ENCODE peak calls at places on chromosome 21, in seven cellular contexts. Z is IMR-90; M is colonic mucosa; I is SJSA1; A is right atrium auricular region; B is CD8-positive, alpha-beta T cell; N is testis. G is an unnamed sample.

GRCh38 chr21:37364722-37365121 is 1.9 kb upstream of the DYRK1A start:
- DNase-seq in N (no peak), A (no peak), Z (no peak), M (no peak), B (no peak), I (no peak), G (no peak)

GRCh38 chr21:33811147-33812024 is 104.2 kb downstream of the ATP5PO start:
- DNase-seq in B (no peak), Z (no peak), A (no peak), M (no peak), I (no peak), N (no peak), G (no peak)

GRCh38 chr21:31554511-31555022 is 104.9 kb upstream of the SOD1 start:
- DNase-seq in B (no peak), M (no peak), Z (peak), A (no peak), I (peak), N (peak), G (peak)

GRCh38 chr21:26064506-26064905 is 106.1 kb downstream of the APP start:
- DNase-seq in M (no peak), N (no peak), Z (no peak), I (no peak), B (no peak), A (no peak), G (no peak)

GRCh38 chr21:17002628-17003027 is 510.2 kb upstream of the CXADR start:
- DNase-seq in Z (no peak), I (no peak), A (no peak), M (no peak), N (no peak), B (no peak), G (no peak)

GRCh38 chr21:43331962-43332458 is 94.9 kb downstream of the SIK1 start:
- DNase-seq in B (no peak), I (peak), N (peak), M (no peak), Z (peak), A (peak), G (no peak)

GRCh38 chr21:33543505-33544129 is 779 bp downstream of the SON start:
- DNase-seq in N (no peak), A (no peak), M (peak), B (no peak), I (no peak), Z (no peak), G (peak)

GRCh38 chr21:16588433-16588860 is 858.7 kb downstream of the USP25 start:
- DNase-seq in I (no peak), N (peak), B (no peak), M (peak), Z (peak), A (peak), G (no peak)

GRCh38 chr21:29114765-29115164 is 15.7 kb upstream of the MAP3K7CL start:
- DNase-seq in B (no peak), M (no peak), A (no peak), I (no peak), Z (peak), N (no peak), G (no peak)

GRCh38 chr21:16002872-16003466 is 273.2 kb downstream of the USP25 start:
- DNase-seq in I (no peak), N (no peak), A (no peak), B (no peak), M (no peak), Z (peak), G (no peak)

GRCh38 chr21:33634254-33634653 is 7.3 kb downstream of the CRYZL1 start:
- DNase-seq in N (no peak), A (no peak), I (no peak), Z (no peak), M (no peak), B (no peak), G (no peak)

GRCh38 chr21:15282666-15283065 is 217.9 kb upstream of the NRIP1 start:
- DNase-seq in M (no peak), N (no peak), I (no peak), Z (no peak), A (no peak), B (no peak), G (no peak)

GRCh38 chr21:29133796-29134195 is 3.4 kb downstream of the MAP3K7CL start:
- DNase-seq in Z (no peak), B (no peak), A (no peak), I (no peak), M (no peak), N (no peak), G (no peak)

GRCh38 chr21:28754862-28755261 is 237.8 kb downstream of the LTN1 start:
- DNase-seq in M (no peak), I (no peak), A (no peak), Z (no peak), N (no peak), B (no peak), G (no peak)

GRCh38 chr21:29718081-29718815 is 221.5 kb downstream of the GRIK1 start:
- DNase-seq in N (no peak), I (no peak), M (no peak), B (no peak), Z (peak), A (no peak), G (no peak)

GRCh38 chr21:17527711-17528110 is 14.9 kb downstream of the CXADR start:
- DNase-seq in B (no peak), I (no peak), N (no peak), M (no peak), Z (no peak), A (no peak), G (no peak)

GRCh38 chr21:16473965-16474364 is 744.2 kb downstream of the USP25 start:
- DNase-seq in A (no peak), Z (peak), M (no peak), N (peak), I (no peak), B (no peak), G (no peak)

GRCh38 chr21:44529503-44530125 is 10.4 kb downstream of the KRTAP10-1 start:
- DNase-seq in M (no peak), A (no peak), B (no peak), N (no peak), Z (no peak), I (no peak), G (no peak)

GRCh38 chr21:37195078-37195477 is 72.1 kb downstream of the VPS26C start:
- DNase-seq in A (no peak), Z (no peak), M (no peak), I (no peak), B (no peak), N (no peak), G (no peak)

GRCh38 chr21:39788383-39788782 is 43.4 kb downstream of the IGSF5 start:
- DNase-seq in M (peak), N (peak), A (peak), I (peak), B (no peak), Z (peak), G (no peak)

GRCh38 chr21:36491191-36491916 is 11.4 kb upstream of the CLDN14 start:
- DNase-seq in I (no peak), Z (no peak), B (no peak), A (no peak), M (peak), N (no peak), G (no peak)

GRCh38 chr21:35989185-35989735 is 71.1 kb downstream of the SETD4 start:
- DNase-seq in Z (no peak), I (no peak), N (no peak), B (no peak), M (no peak), A (peak), G (no peak)

GRCh38 chr21:43916691-43917514 is 51.9 kb downstream of the AGPAT3 start:
- DNase-seq in M (no peak), Z (peak), B (peak), I (peak), A (no peak), N (no peak), G (peak)

GRCh38 chr21:37367758-37368535 is 1.4 kb downstream of the DYRK1A start:
- DNase-seq in B (peak), A (no peak), I (peak), Z (peak), M (peak), N (peak), G (peak)

GRCh38 chr21:28516996-28517592 is 475.6 kb downstream of the LTN1 start:
- DNase-seq in N (peak), A (no peak), M (peak), Z (no peak), B (peak), I (peak), G (peak)

GRCh38 chr21:29487154-29487553 is 188.4 kb downstream of the BACH1 start:
- DNase-seq in N (no peak), B (no peak), M (no peak), Z (no peak), I (no peak), A (no peak), G (no peak)

GRCh38 chr21:14991957-14992356 is 72.8 kb downstream of the NRIP1 start:
- DNase-seq in I (peak), N (no peak), M (no peak), A (no peak), Z (no peak), B (no peak), G (no peak)

GRCh38 chr21:23853796-23854379 is 1753.4 kb downstream of the MRPL39 start:
- DNase-seq in Z (peak), A (no peak), I (no peak), N (peak), B (no peak), M (no peak), G (no peak)

GRCh38 chr21:31482460-31482859 is 138.4 kb upstream of the TIAM1 start:
- DNase-seq in I (no peak), Z (no peak), B (no peak), A (no peak), M (no peak), N (no peak), G (no peak)

GRCh38 chr21:33412832-33413519 is 9.8 kb downstream of the IFNGR2 start:
- DNase-seq in I (no peak), M (peak), B (no peak), N (no peak), A (no peak), Z (no peak), G (no peak)

GRCh38 chr21:27423906-27424595 is 457.2 kb upstream of the ADAMTS5 start:
- DNase-seq in Z (peak), N (no peak), I (no peak), A (no peak), B (no peak), M (no peak), G (no peak)

GRCh38 chr21:17548262-17548661 is 35.4 kb downstream of the CXADR start:
- DNase-seq in B (no peak), N (no peak), Z (peak), A (no peak), I (no peak), M (no peak), G (no peak)

GRCh38 chr21:25985990-25986389 is 184.6 kb downstream of the APP start:
- DNase-seq in N (no peak), Z (no peak), M (no peak), A (no peak), B (no peak), I (no peak), G (no peak)

GRCh38 chr21:33660406-33660805 is 18.1 kb downstream of the ITSN1 start:
- DNase-seq in Z (no peak), A (no peak), B (no peak), M (no peak), N (no peak), I (no peak), G (no peak)

GRCh38 chr21:17371470-17371869 is 141.4 kb upstream of the CXADR start:
- DNase-seq in N (no peak), Z (peak), I (peak), B (no peak), A (no peak), M (no peak), G (no peak)

GRCh38 chr21:44043613-44044012 is 31.5 kb downstream of the TRAPPC10 start:
- DNase-seq in B (no peak), Z (no peak), M (no peak), A (no peak), I (no peak), N (no peak), G (no peak)

GRCh38 chr21:27528697-27529096 is 561.8 kb upstream of the ADAMTS5 start:
- DNase-seq in I (no peak), M (no peak), A (no peak), Z (peak), B (no peak), N (no peak), G (no peak)

GRCh38 chr21:44424608-44425306 is 30.6 kb upstream of the LRRC3 start:
- DNase-seq in A (no peak), B (no peak), Z (no peak), M (no peak), N (no peak), I (no peak), G (no peak)

GRCh38 chr21:34892196-34892595 is 156.9 kb downstream of the RUNX1 start:
- DNase-seq in Z (peak), M (no peak), N (no peak), I (peak), B (no peak), A (no peak), G (no peak)
- H3K4me3 ChIP-seq in Z (no peak), M (no peak), N (no peak), I (no peak), B (no peak), A (no peak), G (no peak)

GRCh38 chr21:45588861-45589491 is 46.7 kb upstream of the SLC19A1 start:
- DNase-seq in M (no peak), A (no peak), I (no peak), N (peak), B (no peak), Z (no peak), G (no peak)

GRCh38 chr21:45590726-45591618 is 48.7 kb upstream of the SLC19A1 start:
- DNase-seq in A (no peak), I (no peak), M (no peak), Z (no peak), B (no peak), N (no peak), G (peak)

GRCh38 chr21:45590246-45590725 is 48.0 kb upstream of the SLC19A1 start:
- DNase-seq in M (peak), Z (peak), N (peak), B (peak), A (no peak), I (no peak), G (peak)

GRCh38 chr21:45588086-45588825 is 46.0 kb upstream of the SLC19A1 start:
- DNase-seq in I (no peak), N (peak), Z (no peak), M (no peak), A (no peak), B (no peak), G (no peak)

DNA sequence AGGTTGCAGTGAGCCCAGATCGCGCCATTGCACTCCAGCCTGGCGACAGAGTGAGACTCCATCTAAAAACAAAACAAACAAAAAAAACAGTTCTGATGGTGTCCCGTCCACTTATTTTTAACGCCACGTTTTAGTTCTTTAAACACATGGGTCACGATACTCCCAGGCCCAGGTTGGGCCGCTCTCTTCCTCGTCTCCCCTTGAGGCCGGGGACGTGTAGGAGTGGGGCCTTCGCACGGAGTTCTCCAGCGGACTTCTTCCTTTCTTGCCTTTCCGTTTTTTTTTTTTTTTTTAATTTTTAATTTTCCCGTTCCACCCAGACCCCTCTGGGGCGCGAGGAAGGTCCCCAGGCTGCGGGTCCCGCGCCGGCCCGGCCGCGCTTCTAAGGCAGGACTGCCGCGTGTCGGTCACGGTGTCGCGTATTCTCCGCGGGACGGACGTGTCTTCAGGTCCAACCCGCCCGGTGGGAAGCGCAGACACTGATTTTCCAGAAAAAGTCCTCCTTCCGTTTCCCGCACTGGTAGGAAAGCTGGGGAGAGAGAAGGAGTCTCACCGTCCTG is 47.5 kb upstream of the SLC19A1 start:
- DNase-seq in N (peak), M (no peak), I (no peak), A (no peak), Z (no peak), B (no peak), G (no peak)
- H3K4me3 ChIP-seq in N (peak), M (peak), I (peak), A (peak), Z (peak), B (peak), G (peak)

GRCh38 chr21:41676198-41676597 is 90.7 kb downstream of the RIPK4 start:
- DNase-seq in M (no peak), A (no peak), B (no peak), N (no peak), Z (no peak), I (no peak), G (no peak)

GRCh38 chr21:41678944-41679343 is 87.9 kb downstream of the RIPK4 start:
- DNase-seq in B (no peak), N (peak), A (peak), I (peak), Z (peak), M (peak), G (no peak)

GRCh38 chr21:41677671-41678015 is 89.2 kb downstream of the RIPK4 start:
- DNase-seq in N (no peak), M (no peak), I (peak), Z (no peak), A (no peak), B (no peak), G (no peak)

GRCh38 chr21:41680444-41681335 is 86.2 kb downstream of the RIPK4 start:
- DNase-seq in B (no peak), M (no peak), A (no peak), Z (no peak), I (peak), N (no peak), G (no peak)

DNA sequence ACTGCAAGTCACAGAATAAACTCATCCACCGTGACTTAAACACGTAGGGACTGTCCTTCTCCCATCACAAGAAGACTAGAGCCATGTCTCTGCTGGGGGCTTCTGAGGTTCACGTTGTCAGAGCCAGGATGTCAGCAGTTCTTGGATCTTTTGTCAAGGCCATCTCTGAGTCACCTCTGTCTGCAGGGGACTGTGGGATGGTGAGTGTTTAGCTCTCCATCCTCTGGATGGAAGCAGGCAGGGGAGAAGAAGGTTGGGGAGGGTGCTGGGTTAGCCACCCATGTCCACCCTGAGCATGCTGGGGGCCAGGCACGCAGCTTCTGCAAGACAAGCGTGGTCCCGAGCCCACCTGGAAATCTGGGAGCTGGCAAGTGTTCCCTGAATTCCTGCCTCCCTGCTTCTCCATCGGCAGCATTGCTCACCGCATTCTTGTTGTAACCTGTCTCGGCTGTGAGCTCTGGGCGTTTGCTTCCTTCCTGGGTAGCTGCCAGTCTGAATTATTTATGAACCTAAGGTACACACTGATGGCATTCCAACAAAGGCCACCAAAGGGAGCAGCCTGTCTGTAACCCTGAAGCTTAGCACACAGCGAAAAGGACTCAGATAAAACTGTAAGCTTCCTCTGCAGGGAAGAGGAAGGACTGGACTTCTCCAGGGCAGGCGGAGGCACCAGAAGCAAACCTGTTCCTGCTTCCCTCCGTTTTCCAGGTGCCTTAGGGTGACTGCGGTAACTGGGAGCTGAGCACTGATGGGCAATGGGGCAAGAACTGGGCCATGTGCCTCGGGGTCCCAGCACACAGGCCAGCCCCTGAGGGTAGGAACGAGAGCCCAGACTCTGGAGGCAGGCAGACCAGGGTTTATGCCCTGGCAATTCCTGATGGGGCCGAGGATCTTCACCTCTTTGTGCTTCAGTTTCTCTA is 88.6 kb downstream of the RIPK4 start:
- DNase-seq in N (no peak), A (no peak), M (peak), B (no peak), I (peak), Z (peak), G (no peak)
- H3K4me3 ChIP-seq in N (no peak), A (no peak), M (peak), B (no peak), I (no peak), Z (no peak), G (no peak)

GRCh38 chr21:38768385-38769071 is 37.2 kb upstream of the ETS2 start:
- DNase-seq in A (no peak), N (no peak), B (peak), Z (peak), I (peak), M (no peak), G (peak)
- H3K4me3 ChIP-seq in A (no peak), N (no peak), B (no peak), Z (peak), I (peak), M (no peak), G (no peak)

G was measured in GM06990.